ENCODE peak calls at places on chromosomes 16 and 17, in six cellular contexts. P is AG04449, J is RWPE1, Q is HCT116, G is body of pancreas, Z is astrocyte of the cerebellum. Y is an unnamed sample.

GRCh38 chr17:58156839-58157803 is 8.9 kb downstream of the OR4D1 start:
- DNase-seq in J (no peak), G (peak), P (no peak), Z (no peak), Q (no peak), Y (no peak)

GRCh38 chr17:2405247-2405926 is 4.5 kb upstream of the MNT start:
- DNase-seq in Z (no peak), J (peak), G (no peak), P (no peak), Q (no peak), Y (peak)

GRCh38 chr16:56331915-56332314 is 93.4 kb downstream of the AMFR start:
- DNase-seq in J (no peak), Z (no peak), G (no peak), Q (no peak), P (no peak), Y (no peak)

GRCh38 chr16:11835891-11836652 is 15.3 kb downstream of the RSL1D1 start:
- DNase-seq in Q (no peak), Z (peak), P (no peak), J (no peak), G (no peak), Y (no peak)

GRCh38 chr17:66371561-66371960 is 69.1 kb downstream of the PRKCA start:
- DNase-seq in P (no peak), Z (no peak), Q (no peak), G (no peak), J (no peak), Y (no peak)

GRCh38 chr16:12252616-12253015 is 276.1 kb downstream of the SNX29 start:
- DNase-seq in G (no peak), Z (no peak), J (no peak), Q (no peak), P (no peak), Y (no peak)

GRCh38 chr16:4306439-4307214 is 9.2 kb upstream of the GLIS2 start:
- DNase-seq in P (no peak), Z (no peak), G (no peak), Q (no peak), J (no peak), Y (no peak)

GRCh38 chr16:11327277-11328171 is 17.7 kb upstream of the RMI2 start:
- DNase-seq in P (no peak), Z (no peak), J (no peak), Q (no peak), G (no peak), Y (no peak)

GRCh38 chr16:8689686-8690085 is 15.3 kb downstream of the ABAT start:
- DNase-seq in Q (no peak), J (no peak), P (no peak), Z (no peak), G (no peak), Y (no peak)

GRCh38 chr17:78617371-78618061 is 40.3 kb upstream of the DNAH17 start:
- DNase-seq in Q (no peak), P (peak), Z (no peak), G (peak), J (no peak), Y (no peak)

GRCh38 chr17:73338050-73338491 is 26.3 kb upstream of the CDC42EP4 start:
- DNase-seq in Q (no peak), J (no peak), Z (no peak), P (no peak), G (no peak), Y (no peak)

GRCh38 chr16:69476920-69477418 is 52.5 kb downstream of the CYB5B start:
- DNase-seq in P (peak), G (no peak), Z (peak), Q (peak), J (peak), Y (peak)

GRCh38 chr17:80262775-80263244 is 2.2 kb downstream of the RNF213 start:
- DNase-seq in J (no peak), P (no peak), Q (no peak), G (no peak), Z (no peak), Y (no peak)

GRCh38 chr17:80292557-80292956 is 31.9 kb downstream of the RNF213 start:
- DNase-seq in Q (no peak), P (no peak), Z (no peak), J (no peak), G (no peak), Y (no peak)

GRCh38 chr16:68403704-68404103 is 44.6 kb downstream of the SMPD3 start:
- DNase-seq in Z (no peak), J (no peak), G (no peak), Q (no peak), P (no peak), Y (no peak)

GRCh38 chr16:78675312-78675711 is 575.9 kb downstream of the WWOX start:
- DNase-seq in G (no peak), J (no peak), Q (no peak), P (no peak), Z (no peak), Y (peak)

GRCh38 chr17:60610481-60610880 is 10.5 kb downstream of the PPM1D start:
- DNase-seq in P (no peak), Q (no peak), G (no peak), Z (no peak), J (no peak), Y (no peak)

GRCh38 chr17:2240541-2240940 is 63.0 kb downstream of the SMG6 start:
- DNase-seq in Q (no peak), J (no peak), G (no peak), Z (no peak), P (no peak), Y (no peak)

GRCh38 chr17:41101586-41102259 is at the start of gene KRTAP4-16:
- DNase-seq in J (no peak), P (no peak), Q (no peak), Z (no peak), G (no peak), Y (no peak)

GRCh38 chr17:27207073-27207511 is 86.8 kb upstream of the WSB1 start:
- DNase-seq in P (peak), Z (no peak), G (no peak), J (peak), Q (peak), Y (peak)

GRCh38 chr17:75383842-75384195 is 21.7 kb downstream of the GRB2 start:
- DNase-seq in P (no peak), Q (no peak), J (no peak), G (no peak), Z (no peak), Y (no peak)

GRCh38 chr17:7019839-7020519 is 2.9 kb upstream of the BCL6B start:
- DNase-seq in Q (no peak), G (peak), J (no peak), Z (no peak), P (no peak), Y (no peak)

GRCh38 chr17:50426814-50427787 is 1.1 kb downstream of the ACSF2 start:
- DNase-seq in P (no peak), Z (no peak), G (peak), J (peak), Q (peak), Y (no peak)

GRCh38 chr16:11738742-11739544 is 3.7 kb downstream of the TXNDC11 start:
- DNase-seq in Q (no peak), J (no peak), Z (no peak), G (no peak), P (no peak), Y (no peak)

GRCh38 chr16:58462997-58463891 is 36.7 kb upstream of the NDRG4 start:
- DNase-seq in J (no peak), P (no peak), Z (no peak), Q (no peak), G (no peak), Y (no peak)

GRCh38 chr17:6711681-6712057 is 1.5 kb downstream of the SLC13A5 start:
- DNase-seq in Q (no peak), J (no peak), G (no peak), P (no peak), Z (no peak), Y (no peak)

GRCh38 chr16:73064227-73064995 is 16.5 kb upstream of the ZFHX3 start:
- DNase-seq in Z (no peak), G (no peak), Q (no peak), J (no peak), P (peak), Y (no peak)

GRCh38 chr17:80783971-80784370 is 207.7 kb upstream of the CHMP6 start:
- DNase-seq in Q (no peak), Z (peak), P (no peak), J (no peak), G (no peak), Y (no peak)

GRCh38 chr16:18832613-18833012 is 31.3 kb upstream of the ARL6IP1 start:
- DNase-seq in Q (no peak), P (no peak), J (no peak), G (no peak), Z (no peak), Y (no peak)

GRCh38 chr17:35588196-35588920 is 1.2 kb downstream of the AP2B1 start:
- DNase-seq in Z (peak), J (peak), Q (peak), P (peak), G (no peak), Y (no peak)

GRCh38 chr16:31700530-31701388 is 172.8 kb upstream of the ZNF267 start:
- DNase-seq in G (peak), Q (no peak), Z (peak), J (no peak), P (no peak), Y (no peak)

GRCh38 chr16:4425378-4426020 is at the start of gene DNAJA3:
- DNase-seq in Z (peak), J (peak), G (peak), P (peak), Q (peak), Y (peak)

GRCh38 chr17:59753522-59754467 is 46.3 kb downstream of the VMP1 start:
- DNase-seq in G (peak), Q (peak), P (peak), Z (peak), J (peak), Y (peak)

GRCh38 chr17:2723997-2724782 is 12.6 kb upstream of the CLUH start:
- DNase-seq in J (no peak), Z (no peak), Q (no peak), G (no peak), P (no peak), Y (no peak)

GRCh38 chr17:77363821-77364361 is 223.1 kb downstream of the SEC14L1 start:
- DNase-seq in J (no peak), Z (no peak), G (peak), P (no peak), Q (no peak), Y (no peak)

GRCh38 chr17:31413871-31414589 is 22.6 kb downstream of the RAB11FIP4 start:
- DNase-seq in Z (no peak), J (peak), P (peak), G (no peak), Q (no peak), Y (peak)

GRCh38 chr17:51650202-51650601 is 389.9 kb downstream of the UTP18 start:
- DNase-seq in J (no peak), G (no peak), Q (no peak), Z (no peak), P (no peak), Y (no peak)

GRCh38 chr17:45231481-45232116 is 9.9 kb downstream of the FMNL1 start:
- DNase-seq in G (no peak), J (no peak), Z (no peak), P (no peak), Q (no peak), Y (no peak)
- TF ChIP-seq CTCF in G (no peak), J (no peak), Z (peak), P (peak), Q (no peak), Y (peak)

DNA sequence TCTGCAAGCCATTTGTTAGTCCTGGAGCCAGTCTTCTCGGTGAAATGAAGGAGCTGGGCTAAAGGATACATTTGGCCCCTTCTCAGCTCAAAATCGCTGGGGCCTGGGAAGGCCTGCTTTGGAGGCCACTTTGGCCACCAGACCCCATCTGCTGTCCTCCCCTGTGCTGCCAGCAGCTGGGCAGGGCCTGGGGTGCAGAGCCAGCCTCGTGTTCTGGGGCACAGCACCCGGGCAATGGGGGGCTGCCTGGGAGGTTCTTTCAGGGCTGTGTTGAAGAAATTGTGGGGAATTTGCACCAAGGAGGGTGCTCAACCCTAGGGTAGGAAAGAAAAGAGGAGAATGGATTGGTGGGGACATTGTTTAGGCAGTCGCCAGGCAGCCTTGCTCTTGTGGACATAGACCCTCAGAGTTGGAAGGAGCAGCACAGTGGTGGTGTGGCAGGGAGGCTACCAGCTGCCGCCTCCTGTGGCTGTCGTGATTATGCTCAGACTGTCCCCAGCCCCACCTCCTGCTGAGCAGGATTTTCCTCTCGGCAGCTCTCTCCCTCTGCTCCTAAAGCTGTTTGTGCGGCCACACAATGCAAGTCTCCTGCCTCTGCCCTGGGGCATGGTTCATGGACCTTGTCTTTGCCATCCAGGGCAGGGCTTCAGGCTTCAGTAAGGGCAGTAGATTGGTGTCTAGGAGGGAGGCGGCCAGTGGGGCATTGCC is 174.8 kb downstream of the NTN1 start:
- DNase-seq in Q (no peak), Z (no peak), J (no peak), P (no peak), G (no peak), Y (no peak)
- TF ChIP-seq CTCF in Q (no peak), Z (no peak), J (no peak), P (no peak), G (no peak), Y (no peak)

GRCh38 chr16:54815177-54815576 is 115.5 kb upstream of the IRX5 start:
- DNase-seq in J (no peak), Z (no peak), P (no peak), G (no peak), Q (no peak), Y (no peak)

GRCh38 chr16:54808890-54809289 is 121.8 kb upstream of the IRX5 start:
- DNase-seq in P (no peak), Z (no peak), G (no peak), Q (no peak), J (no peak), Y (no peak)

GRCh38 chr16:54816471-54816870 is 114.2 kb upstream of the IRX5 start:
- DNase-seq in P (no peak), Q (no peak), Z (no peak), J (no peak), G (no peak), Y (no peak)

GRCh38 chr16:54813778-54814177 is 116.9 kb upstream of the IRX5 start:
- DNase-seq in Q (no peak), P (no peak), G (no peak), Z (no peak), J (no peak), Y (no peak)

DNA sequence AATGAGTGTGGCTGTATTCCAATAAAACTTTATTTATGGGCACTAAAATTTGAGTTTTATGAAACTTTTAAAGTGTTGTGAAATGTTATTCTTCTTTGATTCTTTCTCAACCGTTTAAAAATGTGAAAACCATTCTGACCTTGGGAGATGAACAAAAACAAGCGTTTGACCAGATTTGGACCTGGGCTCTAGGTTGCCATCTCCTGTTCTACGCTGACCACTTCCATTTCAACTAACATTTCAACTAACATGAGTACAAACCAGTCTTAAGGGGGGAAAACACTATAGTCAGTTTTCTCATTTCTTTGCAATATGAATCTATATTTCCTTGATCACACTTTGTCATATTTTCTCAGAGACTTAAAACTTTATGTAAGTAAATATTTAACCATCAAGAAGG is 118.4 kb upstream of the IRX5 start:
- DNase-seq in P (no peak), Q (no peak), Z (peak), G (no peak), J (no peak), Y (no peak)
- TF ChIP-seq CTCF in P (peak), Q (peak), Z (peak), G (no peak), J (no peak), Y (peak)

GRCh38 chr17:11997147-11997971 is at the start of gene ZNF18:
- DNase-seq in J (peak), P (peak), G (peak), Q (peak), Z (peak), Y (peak)

GRCh38 chr17:11999715-12000114 is 2.4 kb upstream of the ZNF18 start:
- DNase-seq in J (no peak), P (no peak), Z (no peak), Q (no peak), G (no peak), Y (no peak)

GRCh38 chr17:11991461-11991860 is 5.8 kb downstream of the ZNF18 start:
- DNase-seq in Q (no peak), J (no peak), Z (no peak), G (no peak), P (no peak), Y (no peak)

GRCh38 chr17:11997972-11998233 is 628 bp upstream of the ZNF18 start:
- DNase-seq in Q (no peak), J (no peak), P (no peak), G (peak), Z (no peak), Y (no peak)

GRCh38 chr17:11996722-11997146 is 541 bp downstream of the ZNF18 start:
- DNase-seq in Z (no peak), Q (peak), G (peak), P (no peak), J (peak), Y (no peak)
- TF ChIP-seq CTCF in Z (no peak), Q (no peak), G (no peak), P (no peak), J (no peak), Y (no peak)

DNA sequence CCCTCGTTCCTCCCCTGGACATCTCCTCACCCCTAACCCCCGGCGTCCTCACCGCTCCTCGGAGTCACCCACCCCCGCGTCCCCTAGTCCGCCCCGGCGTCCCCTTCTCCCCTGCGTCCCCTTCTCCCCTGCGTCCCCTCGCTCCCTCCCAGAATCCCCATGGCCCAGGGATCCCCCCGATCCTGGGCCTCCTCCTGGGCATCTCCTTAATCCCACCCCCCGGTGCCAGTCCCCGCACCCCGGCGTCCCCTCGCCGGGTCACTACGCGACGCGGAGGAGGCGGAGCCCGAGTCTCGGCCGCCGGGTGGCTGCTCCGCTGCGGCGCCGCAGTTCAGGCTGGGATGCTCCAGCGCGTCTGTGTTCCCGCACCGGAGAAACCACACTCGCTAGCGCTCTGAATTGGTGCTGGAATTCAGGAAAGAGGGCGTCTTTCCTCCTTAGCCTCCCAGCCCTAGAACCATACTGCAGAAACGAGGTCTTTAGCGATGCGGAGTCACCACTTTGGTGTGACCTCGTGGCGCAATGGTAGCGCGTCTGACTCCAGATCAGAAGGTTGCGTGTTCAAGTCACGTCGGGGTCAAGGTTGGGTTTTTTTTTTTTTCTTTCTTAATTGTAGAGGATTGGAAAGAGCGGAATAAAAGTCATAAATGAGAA is 25.9 kb upstream of the SLC47A1 start:
- DNase-seq in G (peak), J (peak), Q (peak), Z (peak), P (peak), Y (peak)
- TF ChIP-seq CTCF in G (no peak), J (no peak), Q (no peak), Z (no peak), P (no peak), Y (no peak)